ENCODE peak calls at places on chromosomes 7 and 10, in four cellular contexts. One of them, this sample, is unnamed.

GRCh38 chr10:95277201-95277570 is 13.6 kb downstream of the PDLIM1 start:
- DNase-seq in Panc1: no peak
- DNase-seq in A549: no peak
- DNase-seq in GM12878: no peak
- DNase-seq in this sample: no peak

GRCh38 chr10:21160116-21160515 is 263.0 kb upstream of the NEBL start:
- DNase-seq in Panc1: no peak
- DNase-seq in GM12878: no peak
- DNase-seq in A549: no peak
- DNase-seq in this sample: no peak

GRCh38 chr10:74825033-74825370 is 1.4 kb upstream of the KAT6B start:
- DNase-seq in Panc1: no peak
- DNase-seq in GM12878: no peak
- DNase-seq in A549: no peak
- DNase-seq in this sample: peak

GRCh38 chr7:47543659-47544058 is 38.3 kb downstream of the TNS3 start:
- DNase-seq in A549: no peak
- DNase-seq in GM12878: no peak
- DNase-seq in Panc1: no peak
- DNase-seq in this sample: no peak

GRCh38 chr7:107594961-107595737 is 15.1 kb downstream of the BCAP29 start:
- DNase-seq in GM12878: no peak
- DNase-seq in Panc1: peak
- DNase-seq in A549: peak
- DNase-seq in this sample: no peak

GRCh38 chr10:117217196-117217761 is 20.0 kb downstream of the KCNK18 start:
- DNase-seq in Panc1: no peak
- DNase-seq in GM12878: no peak
- DNase-seq in A549: peak
- DNase-seq in this sample: no peak

GRCh38 chr7:111499027-111499426 is 63.3 kb downstream of the IMMP2L start:
- DNase-seq in Panc1: peak
- DNase-seq in A549: peak
- DNase-seq in GM12878: no peak
- DNase-seq in this sample: no peak

GRCh38 chr10:131477457-131478205 is 166.1 kb upstream of the TCERG1L start:
- DNase-seq in GM12878: no peak
- DNase-seq in Panc1: no peak
- DNase-seq in A549: peak
- DNase-seq in this sample: no peak

GRCh38 chr10:99548041-99548530 is 15.3 kb downstream of the NKX2-3 start:
- DNase-seq in A549: peak
- DNase-seq in GM12878: no peak
- DNase-seq in Panc1: no peak
- DNase-seq in this sample: no peak

GRCh38 chr10:88892223-88892967 is 12.3 kb downstream of the STAMBPL1 start:
- DNase-seq in Panc1: no peak
- DNase-seq in A549: no peak
- DNase-seq in GM12878: no peak
- DNase-seq in this sample: no peak

GRCh38 chr7:101367676-101368075 is 5.0 kb downstream of the COL26A1 start:
- DNase-seq in GM12878: no peak
- DNase-seq in Panc1: no peak
- DNase-seq in A549: no peak
- DNase-seq in this sample: no peak

GRCh38 chr10:113999520-113999919 is 44.1 kb upstream of the ADRB1 start:
- DNase-seq in A549: no peak
- DNase-seq in Panc1: no peak
- DNase-seq in GM12878: no peak
- DNase-seq in this sample: no peak

GRCh38 chr10:119478111-119479047 is 64.1 kb downstream of the RGS10 start:
- DNase-seq in Panc1: no peak
- DNase-seq in GM12878: peak
- DNase-seq in A549: no peak
- DNase-seq in this sample: peak

GRCh38 chr7:26326211-26326610 is 34.5 kb downstream of the SNX10 start:
- DNase-seq in Panc1: no peak
- DNase-seq in A549: no peak
- DNase-seq in GM12878: no peak
- DNase-seq in this sample: no peak

GRCh38 chr7:54541941-54542618 is at the start of gene VSTM2A:
- DNase-seq in A549: no peak
- DNase-seq in GM12878: no peak
- DNase-seq in Panc1: no peak
- DNase-seq in this sample: no peak

GRCh38 chr7:41731486-41732278 is 28.8 kb upstream of the INHBA start:
- DNase-seq in A549: no peak
- DNase-seq in GM12878: peak
- DNase-seq in Panc1: no peak
- DNase-seq in this sample: peak

GRCh38 chr7:158957921-158958471 is 101.6 kb downstream of the DYNC2I1 start:
- DNase-seq in Panc1: no peak
- DNase-seq in A549: no peak
- DNase-seq in GM12878: no peak
- DNase-seq in this sample: no peak

GRCh38 chr7:49776994-49777393 is 3.6 kb downstream of the VWC2 start:
- DNase-seq in Panc1: no peak
- DNase-seq in GM12878: no peak
- DNase-seq in A549: peak
- DNase-seq in this sample: no peak

GRCh38 chr10:128537888-128538287 is 411.7 kb upstream of the MKI67 start:
- DNase-seq in A549: no peak
- DNase-seq in GM12878: no peak
- DNase-seq in Panc1: no peak
- DNase-seq in this sample: no peak

GRCh38 chr10:128539784-128540759 is 413.8 kb upstream of the MKI67 start:
- DNase-seq in GM12878: no peak
- DNase-seq in Panc1: no peak
- DNase-seq in A549: no peak
- DNase-seq in this sample: no peak

GRCh38 chr10:128540806-128541739 is 414.9 kb upstream of the MKI67 start:
- DNase-seq in GM12878: no peak
- DNase-seq in A549: no peak
- DNase-seq in Panc1: no peak
- DNase-seq in this sample: no peak

GRCh38 chr10:128534686-128535085 is 408.5 kb upstream of the MKI67 start:
- DNase-seq in GM12878: no peak
- DNase-seq in A549: no peak
- DNase-seq in Panc1: no peak
- DNase-seq in this sample: no peak

DNA sequence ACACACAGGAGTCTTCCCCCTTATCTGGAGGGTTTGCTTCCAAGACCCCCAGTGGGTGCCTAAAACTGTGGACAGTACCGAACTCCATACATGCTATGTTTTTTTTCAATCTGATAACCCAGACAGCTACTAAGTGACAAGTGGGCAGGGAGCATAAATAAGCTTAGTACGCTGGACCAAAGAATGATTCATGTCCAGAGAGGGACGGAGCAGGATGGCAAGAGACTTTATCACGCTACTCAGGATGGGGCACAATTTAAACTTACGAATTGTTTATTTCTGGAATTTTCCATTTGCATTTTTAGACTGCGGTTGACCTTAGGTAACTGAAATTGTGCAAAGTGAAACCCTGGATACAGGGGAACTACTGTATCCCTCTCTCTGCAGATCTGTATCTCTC is 410.0 kb upstream of the MKI67 start:
- DNase-seq in A549: no peak
- DNase-seq in GM12878: no peak
- DNase-seq in Panc1: no peak
- DNase-seq in this sample: no peak
- TF ChIP-seq REST in A549: no peak
- TF ChIP-seq REST in GM12878: no peak
- TF ChIP-seq REST in Panc1: no peak
- TF ChIP-seq REST in this sample: no peak

DNA sequence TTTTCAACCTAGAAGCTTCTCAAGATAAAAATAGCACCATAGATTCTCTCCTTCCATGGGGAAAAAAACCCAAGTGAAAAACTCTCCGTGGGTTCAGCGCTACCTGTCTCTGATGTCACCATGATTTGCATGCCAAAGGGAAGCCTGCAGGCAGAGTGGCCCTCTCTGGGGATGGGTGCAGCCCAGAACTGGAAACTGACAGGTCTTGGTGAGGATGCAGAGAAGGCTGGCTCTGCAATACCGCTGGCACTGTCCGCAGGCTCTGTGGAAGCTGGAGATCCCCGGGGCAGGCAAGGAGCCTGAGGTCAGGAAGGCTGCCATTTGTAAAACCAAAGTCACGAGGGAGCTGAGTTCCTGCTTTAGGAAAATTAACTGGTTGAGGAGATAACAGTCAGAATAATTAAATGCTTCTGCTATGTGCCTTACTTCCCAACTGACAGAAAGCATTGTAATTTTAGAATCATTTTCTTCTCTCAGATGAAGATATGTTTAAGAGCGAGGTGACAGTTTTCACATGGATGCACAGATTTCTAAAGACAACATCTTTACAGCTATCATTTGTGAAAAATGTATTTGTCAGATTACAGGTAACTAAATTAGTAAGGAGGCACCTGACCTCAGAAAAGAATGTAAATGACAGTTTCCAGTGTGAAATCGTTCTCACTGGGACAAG is 731.5 kb upstream of the FZD8 start:
- DNase-seq in A549: no peak
- DNase-seq in GM12878: no peak
- DNase-seq in Panc1: no peak
- DNase-seq in this sample: no peak
- TF ChIP-seq REST in A549: no peak
- TF ChIP-seq REST in GM12878: no peak
- TF ChIP-seq REST in Panc1: no peak
- TF ChIP-seq REST in this sample: no peak

DNA sequence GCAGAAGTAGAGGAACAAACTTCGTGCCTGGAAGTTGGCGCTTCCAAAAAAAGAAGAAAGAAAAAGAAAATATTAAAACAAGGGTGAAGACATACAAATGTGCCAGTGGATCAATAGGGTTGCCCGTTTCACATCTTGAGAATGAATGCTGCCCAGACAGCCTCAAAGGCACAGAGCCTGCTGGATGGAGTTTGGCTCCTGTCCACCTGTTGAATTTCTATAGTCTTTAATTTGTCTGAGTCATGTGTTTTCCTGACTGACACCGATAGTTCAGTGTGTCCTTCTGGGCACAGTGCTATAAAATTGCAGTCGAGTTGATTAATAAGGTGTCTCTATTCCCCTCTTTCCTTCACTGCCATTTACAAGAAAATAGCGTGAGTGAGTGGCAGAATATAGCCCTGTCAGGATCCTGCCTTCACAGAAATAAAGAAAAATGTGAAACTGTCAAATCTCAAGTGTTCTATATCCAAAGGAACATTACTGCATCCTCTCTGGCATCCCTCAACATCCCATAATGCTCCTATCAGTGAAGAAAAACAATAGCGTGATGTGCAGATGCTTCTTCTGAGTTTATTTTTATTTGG is 471.3 kb upstream of the AUTS2 start:
- DNase-seq in GM12878: no peak
- DNase-seq in Panc1: no peak
- DNase-seq in A549: no peak
- DNase-seq in this sample: no peak
- TF ChIP-seq REST in GM12878: no peak
- TF ChIP-seq REST in Panc1: no peak
- TF ChIP-seq REST in A549: no peak
- TF ChIP-seq REST in this sample: no peak

DNA sequence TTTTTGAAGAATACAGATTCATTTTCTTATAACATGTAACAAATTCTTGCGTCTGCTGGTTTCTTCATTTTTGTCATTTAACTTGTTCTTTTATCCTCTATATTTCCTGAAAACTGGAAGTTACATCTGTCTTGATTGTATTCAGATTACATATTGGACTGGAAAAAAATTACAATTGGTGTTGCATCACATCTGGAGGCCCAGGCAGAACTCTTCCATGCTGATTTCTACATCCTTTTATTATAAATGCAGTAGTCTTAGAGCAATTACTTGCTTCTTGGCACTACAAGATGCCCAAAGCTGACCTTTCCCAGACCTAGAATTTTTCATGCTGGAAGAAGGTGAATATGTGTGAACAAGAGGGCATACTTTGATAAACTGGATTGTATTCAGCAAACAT is 460.9 kb upstream of the CNTNAP2 start:
- DNase-seq in Panc1: no peak
- DNase-seq in GM12878: no peak
- DNase-seq in A549: no peak
- DNase-seq in this sample: no peak
- TF ChIP-seq REST in Panc1: no peak
- TF ChIP-seq REST in GM12878: no peak
- TF ChIP-seq REST in A549: no peak
- TF ChIP-seq REST in this sample: no peak

GRCh38 chr10:11230706-11231105 is 213.0 kb downstream of the CELF2 start:
- DNase-seq in GM12878: no peak
- DNase-seq in Panc1: no peak
- DNase-seq in A549: no peak
- DNase-seq in this sample: no peak
- TF ChIP-seq REST in GM12878: no peak
- TF ChIP-seq REST in Panc1: no peak
- TF ChIP-seq REST in A549: no peak
- TF ChIP-seq REST in this sample: no peak

GRCh38 chr7:130369831-130370230 is 10.5 kb upstream of the CPA1 start:
- DNase-seq in Panc1: no peak
- DNase-seq in A549: no peak
- DNase-seq in GM12878: no peak
- DNase-seq in this sample: no peak

GRCh38 chr7:130371059-130371458 is 9.2 kb upstream of the CPA1 start:
- DNase-seq in GM12878: no peak
- DNase-seq in Panc1: no peak
- DNase-seq in A549: no peak
- DNase-seq in this sample: no peak

GRCh38 chr7:130367836-130368235 is 12.5 kb upstream of the CPA1 start:
- DNase-seq in GM12878: no peak
- DNase-seq in Panc1: no peak
- DNase-seq in A549: no peak
- DNase-seq in this sample: no peak

GRCh38 chr7:130368347-130368746 is 11.9 kb upstream of the CPA1 start:
- DNase-seq in A549: no peak
- DNase-seq in GM12878: no peak
- DNase-seq in Panc1: no peak
- DNase-seq in this sample: no peak

DNA sequence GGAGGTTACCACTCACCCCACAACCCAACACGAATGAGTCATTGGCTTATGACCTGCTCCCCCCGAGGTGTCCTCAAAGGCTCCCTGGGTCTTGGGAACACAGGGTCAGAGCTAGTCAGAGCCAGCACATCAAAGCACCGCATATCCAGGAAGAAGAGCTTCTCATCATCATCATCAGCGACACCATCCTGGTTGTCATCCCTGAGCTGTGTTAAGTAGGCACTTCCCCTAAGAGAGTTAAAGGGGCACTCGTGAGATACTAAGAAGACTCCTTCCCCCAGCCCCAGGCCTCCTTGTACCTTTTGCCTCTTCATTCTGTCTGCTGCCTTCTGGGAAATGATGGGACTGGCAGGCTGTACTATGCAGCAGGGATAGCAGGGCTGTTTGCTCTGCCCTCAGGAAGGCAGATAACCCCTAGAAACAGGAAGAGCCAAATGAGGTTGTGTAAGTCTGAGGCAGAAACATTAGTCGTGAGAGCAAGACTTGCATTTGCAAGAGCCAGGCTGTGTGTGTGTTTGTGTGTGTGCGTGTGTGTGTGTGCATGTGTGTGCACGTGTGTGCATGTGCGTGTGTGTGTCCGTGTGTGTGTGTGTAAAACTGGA is 11.1 kb upstream of the CPA1 start:
- DNase-seq in GM12878: no peak
- DNase-seq in Panc1: no peak
- DNase-seq in A549: peak
- DNase-seq in this sample: peak
- TF ChIP-seq REST in GM12878: no peak
- TF ChIP-seq REST in Panc1: no peak
- TF ChIP-seq REST in A549: no peak
- TF ChIP-seq REST in this sample: no peak

This sample was measured in HL-60.